ENCODE peak calls at places on chromosomes 4 and X, in seven cellular contexts. N is HepG2, B is GM12878, Y is K562, E is SK-N-SH, O is GM12891, G is H1. Q is an unnamed sample.

GRCh38 chr4:153530284-153530995 is 64.3 kb downstream of the TMEM131L start:
- DNase-seq in N (no peak), O (no peak), G (no peak), B (no peak), E (no peak), Y (no peak), Q (no peak)

GRCh38 chr4:174255790-174256189 is 27.7 kb downstream of the FBXO8 start:
- DNase-seq in B (no peak), O (no peak), N (no peak), G (no peak), Y (peak; percentile 20), E (no peak), Q (no peak)

GRCh38 chr4:145886871-145887240 is 51.8 kb downstream of the ZNF827 start:
- DNase-seq in O (no peak), Y (no peak), B (no peak), G (no peak), E (no peak), N (no peak), Q (no peak)

GRCh38 chr4:12588572-12588971 is 895.6 kb downstream of the RAB28 start:
- DNase-seq in B (no peak), E (no peak), G (no peak), N (no peak), O (no peak), Y (no peak), Q (no peak)

GRCh38 chr4:100061835-100062234 is 111.8 kb upstream of the H2AZ1 start:
- DNase-seq in G (no peak), E (no peak), Y (no peak), N (no peak), B (no peak), O (no peak), Q (no peak)

GRCh38 chr4:8383451-8384160 is 56.9 kb downstream of the ACOX3 start:
- DNase-seq in N (no peak), Y (no peak), O (no peak), B (no peak), G (no peak), E (no peak), Q (no peak)

GRCh38 chrX:30735839-30736238 is 82.6 kb downstream of the GK start:
- DNase-seq in N (peak; percentile 53), E (peak; percentile 45), O (no peak), Y (peak; percentile 44), G (peak; percentile 25), B (peak; percentile 35), Q (peak; percentile 6)

GRCh38 chr4:139367421-139368090 is 65.3 kb upstream of the NDUFC1 start:
- DNase-seq in O (no peak), E (no peak), B (no peak), Y (no peak), G (no peak), N (no peak), Q (no peak)

GRCh38 chr4:152229782-152230289 is 306.1 kb downstream of the FBXW7 start:
- DNase-seq in E (no peak), O (no peak), N (no peak), B (no peak), Y (no peak), G (no peak), Q (no peak)

GRCh38 chr4:158056689-158057245 is 116.1 kb downstream of the GASK1B start:
- DNase-seq in B (no peak), G (no peak), N (no peak), E (no peak), O (no peak), Y (no peak), Q (no peak)

DNA sequence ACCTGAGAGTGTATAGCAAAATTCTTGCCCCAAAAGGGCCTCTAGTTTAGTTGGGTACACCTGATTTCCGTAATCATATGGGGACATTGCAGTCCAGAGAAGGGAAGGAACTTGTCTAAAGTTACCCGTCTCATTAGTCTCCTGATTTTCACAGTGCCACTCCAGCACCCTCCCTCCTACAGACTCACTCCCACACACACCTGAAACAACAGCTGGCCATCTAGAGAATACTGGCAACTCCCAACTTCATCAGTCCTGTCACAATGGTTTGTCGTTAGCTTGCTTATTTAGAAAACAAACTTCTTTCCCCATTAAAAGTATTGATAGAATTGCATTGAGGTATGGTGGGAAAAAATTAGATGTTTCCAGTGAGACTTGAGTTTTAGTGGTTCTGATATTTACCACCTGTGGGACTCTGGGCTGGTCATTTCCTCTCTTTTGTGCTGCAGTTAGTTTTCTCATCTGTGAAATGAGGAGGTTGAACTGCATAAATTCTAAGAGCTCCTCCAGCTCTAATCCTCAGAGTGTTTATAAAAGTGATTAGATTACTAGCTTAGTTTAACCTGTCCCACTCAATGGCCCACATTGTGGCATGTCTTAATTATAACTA is 1.7 kb downstream of the IL13RA1 start:
- DNase-seq in E (no peak), O (no peak), G (no peak), N (no peak), B (no peak), Y (no peak), Q (no peak)
- TF ChIP-seq TAF1 in E (no peak), O (no peak), G (no peak), N (no peak), B (no peak), Y (no peak), Q (no peak)

GRCh38 chr4:114036864-114037263 is 57.4 kb upstream of the ARSJ start:
- DNase-seq in G (no peak), E (no peak), Y (no peak), O (no peak), B (no peak), N (no peak), Q (no peak)

GRCh38 chr4:114038762-114039392 is 59.4 kb upstream of the ARSJ start:
- DNase-seq in O (no peak), E (no peak), Y (no peak), B (no peak), N (peak; percentile 9), G (no peak), Q (no peak)

GRCh38 chr4:114034189-114034588 is 54.7 kb upstream of the ARSJ start:
- DNase-seq in G (no peak), N (no peak), O (no peak), Y (no peak), E (no peak), B (no peak), Q (no peak)

GRCh38 chr4:114037981-114038380 is 58.5 kb upstream of the ARSJ start:
- DNase-seq in G (no peak), Y (no peak), N (no peak), O (no peak), B (no peak), E (no peak), Q (no peak)

GRCh38 chr4:114036426-114036825 is 57.0 kb upstream of the ARSJ start:
- DNase-seq in O (no peak), N (no peak), G (no peak), Y (no peak), E (no peak), B (no peak), Q (no peak)
- TF ChIP-seq POLR2AphosphoS5 in O (no peak), N (no peak), G (no peak), Y (no peak), E (no peak), B (no peak), Q (no peak)

GRCh38 chrX:15674514-15674898 is 9.9 kb upstream of the CLTRN start:
- DNase-seq in G (no peak), N (peak; percentile 91), E (peak; percentile 86), B (peak; percentile 94), Y (peak; percentile 89), O (peak; percentile 36), Q (no peak)
- TF ChIP-seq TAF1 in G (no peak), N (peak; percentile 40), E (peak; percentile 54), B (peak; percentile 52), Y (peak; percentile 74), O (no peak), Q (peak; percentile 68)

GRCh38 chrX:107716816-107717700 is 58.5 kb downstream of the TSC22D3 start:
- DNase-seq in B (peak; percentile 64), Y (no peak), G (no peak), O (peak; percentile 39), N (no peak), E (peak; percentile 60), Q (peak; percentile 47)
- TF ChIP-seq POLR2AphosphoS5 in B (peak; percentile 99), Y (no peak), G (peak; percentile 73), O (peak; percentile 97), N (no peak), E (peak; percentile 55), Q (peak; percentile 95)

GRCh38 chr4:81604683-81605082 is 133.0 kb upstream of the RASGEF1B start:
- DNase-seq in E (no peak), N (no peak), B (no peak), O (no peak), G (no peak), Y (no peak), Q (no peak)

GRCh38 chr4:81605278-81605677 is 133.6 kb upstream of the RASGEF1B start:
- DNase-seq in Y (no peak), B (no peak), N (no peak), E (no peak), O (no peak), G (no peak), Q (no peak)

GRCh38 chr4:81607947-81608346 is 136.2 kb upstream of the RASGEF1B start:
- DNase-seq in E (no peak), G (no peak), Y (no peak), B (no peak), N (no peak), O (no peak), Q (no peak)

GRCh38 chr4:81606166-81606565 is 134.5 kb upstream of the RASGEF1B start:
- DNase-seq in N (no peak), O (no peak), G (no peak), Y (no peak), E (no peak), B (no peak), Q (no peak)

DNA sequence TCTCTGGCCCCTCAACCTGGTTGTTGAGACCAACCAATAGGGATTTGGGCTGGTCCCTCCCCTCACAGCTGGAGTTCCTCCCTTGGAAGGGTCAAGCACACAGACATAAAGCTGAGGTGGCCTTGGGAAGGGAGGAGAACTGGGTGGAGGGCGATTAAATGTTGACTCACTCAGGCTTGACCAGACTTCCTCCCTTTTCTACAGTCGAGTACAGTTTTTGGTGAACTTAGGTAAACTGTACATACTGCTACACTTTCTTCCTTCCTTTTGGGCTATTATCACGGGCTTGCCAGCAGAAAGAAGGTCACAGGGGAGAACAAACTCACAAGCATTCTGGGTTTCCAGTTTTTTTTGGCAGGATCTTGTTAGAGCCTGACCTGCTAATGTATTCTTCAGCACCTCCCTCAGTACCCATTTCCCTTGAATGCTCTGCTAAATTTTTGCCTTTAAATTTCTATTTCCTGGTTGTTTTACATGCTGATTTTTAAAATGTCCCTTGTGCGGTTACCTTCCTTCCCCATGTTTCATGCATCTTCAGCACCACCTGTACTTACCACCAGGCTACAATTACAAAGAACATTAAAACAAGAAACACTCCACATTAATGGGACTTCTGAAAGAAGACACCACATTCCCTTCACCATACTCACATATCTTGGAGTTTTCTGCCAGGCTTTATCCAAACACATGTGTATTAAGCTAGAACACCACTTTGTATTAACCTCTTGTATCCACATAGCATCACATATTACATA is 135.3 kb upstream of the RASGEF1B start:
- DNase-seq in Y (peak; percentile 27), B (no peak), E (no peak), G (no peak), N (no peak), O (no peak), Q (no peak)
- TF ChIP-seq TAF1 in Y (no peak), B (no peak), E (no peak), G (no peak), N (no peak), O (no peak), Q (no peak)